ENCODE peak calls at places on chromosomes 16 and 17, in six cellular contexts. E, C, N, Q, R and X are unnamed samples.

GRCh38 chr17:47733047-47733413 is at the start of gene TBX21:
- DNase-seq in E (peak), C (peak), N (no peak), Q (peak), R (peak), X (peak)

GRCh38 chr17:63881935-63882601 is at the start of gene GH2:
- DNase-seq in E (peak), C (peak), N (peak), Q (peak), R (peak), X (peak)

GRCh38 chr16:10992797-10993196 is 48.4 kb downstream of the CLEC16A start:
- DNase-seq in E (peak), C (no peak), N (no peak), Q (no peak), R (no peak), X (peak)

GRCh38 chr17:45809484-45809883 is 25.4 kb downstream of the CRHR1 start:
- DNase-seq in E (no peak), C (no peak), N (no peak), Q (no peak), R (no peak), X (no peak)

GRCh38 chr16:13909872-13910303 is 10.1 kb upstream of the ERCC4 start:
- DNase-seq in E (no peak), C (no peak), N (peak), Q (peak), R (peak), X (no peak)

GRCh38 chr17:82837586-82838320 is 2.1 kb downstream of the ZNF750 start:
- DNase-seq in E (no peak), C (no peak), N (no peak), Q (no peak), R (no peak), X (no peak)

GRCh38 chr17:58086953-58087352 is 3.7 kb downstream of the DYNLL2 start:
- DNase-seq in E (no peak), C (no peak), N (no peak), Q (no peak), R (no peak), X (no peak)

GRCh38 chr17:55448681-55449080 is 27.0 kb upstream of the MMD start:
- DNase-seq in E (no peak), C (no peak), N (no peak), Q (no peak), R (no peak), X (no peak)

GRCh38 chr17:41678907-41679739 is 9.6 kb upstream of the EIF1 start:
- DNase-seq in E (no peak), C (no peak), N (no peak), Q (peak), R (peak), X (peak)

GRCh38 chr17:44911133-44912001 is 3.9 kb downstream of the GFAP start:
- DNase-seq in E (peak), C (peak), N (peak), Q (peak), R (peak), X (peak)

GRCh38 chr16:12362482-12363458 is 386.2 kb downstream of the SNX29 start:
- DNase-seq in E (no peak), C (no peak), N (peak), Q (no peak), R (no peak), X (no peak)

GRCh38 chr17:9414471-9414870 is 161.1 kb downstream of the STX8 start:
- DNase-seq in E (no peak), C (peak), N (no peak), Q (no peak), R (peak), X (no peak)

GRCh38 chr17:19915579-19915978 is 47.8 kb upstream of the ULK2 start:
- DNase-seq in E (no peak), C (no peak), N (no peak), Q (no peak), R (no peak), X (no peak)

GRCh38 chr17:72615627-72615991 is 476.9 kb downstream of the SLC39A11 start:
- DNase-seq in E (no peak), C (no peak), N (no peak), Q (no peak), R (no peak), X (no peak)

GRCh38 chr17:2547176-2547575 is 35.5 kb upstream of the METTL16 start:
- DNase-seq in E (peak), C (no peak), N (no peak), Q (no peak), R (no peak), X (no peak)

GRCh38 chr17:44807817-44808155 is 22.3 kb downstream of the GJC1 start:
- DNase-seq in E (no peak), C (no peak), N (no peak), Q (no peak), R (no peak), X (no peak)

GRCh38 chr16:50381679-50382440 is 13.1 kb upstream of the BRD7 start:
- DNase-seq in E (no peak), C (no peak), N (no peak), Q (no peak), R (no peak), X (no peak)
- TF ChIP-seq CTCF in E (no peak), C (peak), N (no peak), Q (no peak), R (peak), X (no peak)

GRCh38 chr17:79925242-79925957 is 86.2 kb upstream of the CBX4 start:
- DNase-seq in E (peak), C (no peak), N (no peak), Q (peak), R (no peak), X (no peak)
- TF ChIP-seq CTCF in E (no peak), C (no peak), N (no peak), Q (no peak), R (no peak), X (no peak)

DNA sequence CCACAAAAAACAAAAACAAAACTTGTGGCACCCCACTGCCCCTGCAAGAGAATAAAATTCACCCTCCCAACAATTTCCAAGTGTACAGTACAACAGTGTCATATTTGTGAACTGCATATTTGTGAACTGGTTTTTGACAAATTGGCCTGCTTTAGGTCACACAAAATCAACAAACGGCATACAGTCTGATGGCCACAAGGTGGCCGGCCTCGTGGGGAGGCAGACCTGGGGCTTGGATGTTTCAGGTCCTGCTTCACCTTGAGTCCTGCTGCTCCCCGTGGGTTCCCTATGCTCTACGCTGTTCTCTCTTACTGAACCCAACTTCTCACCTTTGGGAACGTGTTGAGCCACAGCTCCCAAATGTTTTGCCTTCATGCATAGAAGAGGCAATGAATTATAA is 102.2 kb downstream of the CDK5R1 start:
- DNase-seq in E (peak), C (no peak), N (no peak), Q (no peak), R (no peak), X (no peak)
- TF ChIP-seq CTCF in E (no peak), C (no peak), N (no peak), Q (no peak), R (peak), X (peak)

DNA sequence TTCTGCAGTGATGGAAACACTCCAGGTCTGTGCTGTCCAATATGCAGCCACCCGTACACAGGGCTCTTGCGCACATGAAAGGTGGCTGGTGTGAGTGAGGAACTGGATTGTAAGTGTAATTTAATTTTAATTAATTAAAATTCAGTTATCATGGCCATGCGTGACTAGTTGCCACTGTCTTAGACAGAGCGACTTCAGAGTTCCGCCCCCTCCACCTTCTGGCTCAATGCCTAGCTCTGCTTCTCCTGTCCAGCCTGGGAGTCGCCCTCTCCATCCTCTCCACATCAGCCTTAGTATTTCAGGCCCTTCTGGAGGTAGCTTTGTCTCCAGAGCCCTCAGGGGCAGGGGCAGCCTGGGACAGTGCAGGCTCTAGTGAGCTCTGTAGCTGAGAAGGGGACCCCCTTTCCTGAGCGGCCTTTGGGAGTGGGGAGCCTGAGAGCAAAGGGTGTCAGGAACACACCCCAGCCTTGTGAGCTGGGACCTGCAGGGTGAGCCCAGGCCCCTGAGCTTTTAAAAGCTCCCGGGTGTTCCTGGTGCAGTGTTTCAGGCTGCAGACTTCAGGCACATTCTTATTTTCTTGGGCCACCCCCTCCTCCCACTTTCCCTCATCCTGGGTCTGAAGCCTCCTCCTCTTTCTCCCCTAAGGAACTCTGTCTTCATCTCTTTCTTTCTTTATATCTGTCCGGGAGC is 99.4 kb downstream of the IRF8 start:
- DNase-seq in E (no peak), C (no peak), N (no peak), Q (no peak), R (no peak), X (no peak)
- TF ChIP-seq CTCF in E (no peak), C (no peak), N (no peak), Q (no peak), R (no peak), X (no peak)

GRCh38 chr16:9235837-9236236 is 144.4 kb downstream of the HAPSTR1 start:
- DNase-seq in E (no peak), C (no peak), N (no peak), Q (no peak), R (no peak), X (no peak)

GRCh38 chr16:9236319-9236718 is 144.9 kb downstream of the HAPSTR1 start:
- DNase-seq in E (no peak), C (no peak), N (no peak), Q (no peak), R (no peak), X (no peak)

GRCh38 chr16:9238346-9238745 is 146.9 kb downstream of the HAPSTR1 start:
- DNase-seq in E (no peak), C (no peak), N (no peak), Q (no peak), R (no peak), X (no peak)

DNA sequence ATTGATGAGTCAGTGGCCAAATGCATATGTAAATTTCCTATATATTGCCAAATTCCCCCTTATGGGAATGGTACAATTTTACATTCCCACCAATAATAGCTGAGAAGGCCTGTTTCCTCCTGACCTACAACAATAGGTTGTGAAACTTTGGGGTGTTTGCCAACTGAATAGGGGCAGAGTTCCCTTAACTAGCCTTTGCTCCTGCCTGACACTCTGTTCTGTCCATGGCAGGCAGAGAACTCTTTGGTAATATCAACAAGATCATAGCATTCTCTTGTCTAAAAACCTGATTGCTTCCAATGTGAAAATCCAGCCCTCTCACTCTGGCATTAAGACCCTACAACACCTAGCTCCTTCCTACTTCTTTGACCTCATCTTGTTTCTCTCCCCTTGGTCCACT is 149.7 kb downstream of the HAPSTR1 start:
- DNase-seq in E (no peak), C (no peak), N (no peak), Q (no peak), R (no peak), X (no peak)
- TF ChIP-seq CTCF in E (no peak), C (no peak), N (no peak), Q (no peak), R (no peak), X (no peak)

DNA sequence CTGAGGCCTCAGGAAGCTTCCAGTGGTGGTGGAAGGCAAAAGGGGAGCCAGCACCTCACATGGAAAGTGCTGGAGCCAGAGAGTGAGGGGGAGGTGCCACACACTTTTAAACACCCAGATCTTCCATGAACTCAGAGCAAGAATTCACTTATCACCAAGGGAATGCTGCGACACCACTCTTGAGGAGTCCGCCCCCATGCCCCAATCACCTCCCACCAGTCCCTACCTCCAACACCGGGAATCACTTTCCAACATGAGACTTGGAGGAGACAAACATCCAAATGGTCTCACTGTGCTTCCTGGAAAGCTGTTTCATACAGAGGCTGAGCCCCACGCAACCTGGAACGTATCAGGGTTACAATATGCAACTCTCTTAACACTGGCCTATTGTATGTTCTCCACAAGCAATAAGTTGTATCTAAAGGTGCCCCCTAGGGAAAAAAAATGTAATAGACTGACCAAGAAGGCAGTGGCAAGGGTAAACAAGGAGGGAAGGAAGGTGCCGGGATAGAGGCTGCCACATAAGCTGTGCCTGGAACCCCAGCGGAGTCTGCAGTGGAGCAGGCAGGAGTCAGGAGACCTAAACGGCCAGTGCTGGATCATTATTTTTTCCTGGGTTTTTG is 106.7 kb upstream of the FOXF1 start:
- DNase-seq in E (no peak), C (no peak), N (no peak), Q (no peak), R (no peak), X (no peak)
- TF ChIP-seq CTCF in E (no peak), C (no peak), N (no peak), Q (no peak), R (no peak), X (no peak)

GRCh38 chr17:34519286-34519685 is 60.1 kb upstream of the TMEM132E start:
- DNase-seq in E (no peak), C (peak), N (no peak), Q (no peak), R (peak), X (peak)
- TF ChIP-seq CTCF in E (peak), C (peak), N (no peak), Q (no peak), R (peak), X (peak)